ENCODE peak calls at places on chromosomes 7 and 10, in six cellular contexts. E is GM20000; L is GM04504; U is NCI-H187 treated with DMSO at 0.1 percent for 48 hours; Q is CD8-positive, alpha-beta memory T cell; D is neuronal stem cell. W is an unnamed sample.

GRCh38 chr10:52486840-52487611 is 172.9 kb downstream of the DKK1 start:
- DNase-seq in E (no peak), L (peak), U (no peak), Q (no peak), D (no peak), W (no peak)

GRCh38 chr10:133438711-133439273 is 14.4 kb upstream of the SPRN start:
- DNase-seq in E (peak), L (no peak), U (no peak), Q (no peak), D (no peak), W (peak)

GRCh38 chr7:107035446-107035845 is 9.1 kb upstream of the PRKAR2B start:
- DNase-seq in E (no peak), L (peak), U (no peak), Q (no peak), D (no peak), W (no peak)

GRCh38 chr7:68888971-68889385 is 709.3 kb upstream of the AUTS2 start:
- DNase-seq in E (no peak), L (no peak), U (no peak), Q (no peak), D (no peak), W (no peak)

GRCh38 chr10:77894058-77894457 is 32.5 kb downstream of the DLG5 start:
- DNase-seq in E (no peak), L (no peak), U (no peak), Q (no peak), D (no peak), W (no peak)

GRCh38 chr10:17383801-17384445 is 70.5 kb downstream of the ST8SIA6 start:
- DNase-seq in E (no peak), L (no peak), U (no peak), Q (no peak), D (no peak), W (no peak)

GRCh38 chr7:24573008-24573553 is at the start of gene PALS2:
- DNase-seq in E (peak), L (peak), U (no peak), Q (peak), D (peak), W (peak)

GRCh38 chr10:24762966-24763623 is 39.4 kb upstream of the ARHGAP21 start:
- DNase-seq in E (no peak), L (no peak), U (no peak), Q (no peak), D (no peak), W (no peak)

GRCh38 chr10:125023269-125023668 is 81.3 kb downstream of the ZRANB1 start:
- DNase-seq in E (no peak), L (no peak), U (no peak), Q (no peak), D (no peak), W (no peak)

GRCh38 chr10:79084972-79085597 is 16.3 kb downstream of the ZMIZ1 start:
- DNase-seq in E (no peak), L (no peak), U (no peak), Q (no peak), D (no peak), W (no peak)

GRCh38 chr7:24943096-24943948 is 36.7 kb downstream of the OSBPL3 start:
- DNase-seq in E (no peak), L (no peak), U (no peak), Q (no peak), D (no peak), W (no peak)

GRCh38 chr10:12709516-12709915 is 292.0 kb downstream of the CCDC3 start:
- DNase-seq in E (no peak), L (peak), U (no peak), Q (no peak), D (no peak), W (no peak)

GRCh38 chr10:34628174-34628802 is 186.8 kb downstream of the PARD3 start:
- DNase-seq in E (no peak), L (no peak), U (no peak), Q (no peak), D (no peak), W (no peak)

GRCh38 chr7:31893365-31893764 is 176.8 kb downstream of the PDE1C start:
- DNase-seq in E (no peak), L (no peak), U (no peak), Q (no peak), D (no peak), W (no peak)

GRCh38 chr10:118844731-118845573 is 90.2 kb upstream of the CACUL1 start:
- DNase-seq in E (no peak), L (no peak), U (no peak), Q (no peak), D (no peak), W (no peak)

GRCh38 chr10:82668266-82668665 is 793.3 kb downstream of the NRG3 start:
- DNase-seq in E (no peak), L (no peak), U (no peak), Q (no peak), D (no peak), W (no peak)

GRCh38 chr7:81715984-81716588 is 53.8 kb downstream of the HGF start:
- DNase-seq in E (no peak), L (no peak), U (no peak), Q (no peak), D (peak), W (no peak)

GRCh38 chr10:126917975-126918908 is 13.0 kb downstream of the DOCK1 start:
- DNase-seq in E (no peak), L (no peak), U (no peak), Q (no peak), D (no peak), W (no peak)

GRCh38 chr10:12394236-12395033 is 45.1 kb downstream of the CAMK1D start:
- DNase-seq in E (no peak), L (no peak), U (no peak), Q (no peak), D (no peak), W (no peak)

GRCh38 chr10:30798621-30799020 is 169.1 kb upstream of the LYZL2 start:
- DNase-seq in E (no peak), L (no peak), U (no peak), Q (no peak), D (no peak), W (no peak)

GRCh38 chr10:99593312-99593711 is 26.9 kb downstream of the SLC25A28 start:
- DNase-seq in E (no peak), L (no peak), U (no peak), Q (no peak), D (no peak), W (no peak)

GRCh38 chr10:106765355-106765754 is 399.2 kb downstream of the SORCS1 start:
- DNase-seq in E (no peak), L (no peak), U (no peak), Q (no peak), D (no peak), W (no peak)

GRCh38 chr7:121752706-121753105 is 120.3 kb upstream of the PTPRZ1 start:
- DNase-seq in E (peak), L (no peak), U (no peak), Q (no peak), D (no peak), W (no peak)

GRCh38 chr10:17427201-17427600 is 27.2 kb downstream of the ST8SIA6 start:
- DNase-seq in E (no peak), L (no peak), U (no peak), Q (no peak), D (no peak), W (no peak)

GRCh38 chr7:50632561-50633413 is 67.6 kb upstream of the DDC start:
- DNase-seq in E (peak), L (no peak), U (peak), Q (peak), D (no peak), W (peak)

GRCh38 chr10:123464428-123465323 is 201.5 kb upstream of the GPR26 start:
- DNase-seq in E (no peak), L (no peak), U (no peak), Q (no peak), D (no peak), W (no peak)

GRCh38 chr10:77591238-77591880 is 46.2 kb downstream of the KCNMA1 start:
- DNase-seq in E (no peak), L (no peak), U (no peak), Q (no peak), D (no peak), W (no peak)

GRCh38 chr7:24963218-24963617 is 16.8 kb downstream of the OSBPL3 start:
- DNase-seq in E (no peak), L (peak), U (no peak), Q (no peak), D (no peak), W (no peak)

GRCh38 chr10:9646201-9646600 is 1371.5 kb upstream of the CELF2 start:
- DNase-seq in E (no peak), L (no peak), U (no peak), Q (no peak), D (no peak), W (no peak)

GRCh38 chr10:56178210-56178609 is 182.8 kb downstream of the ZWINT start:
- DNase-seq in E (no peak), L (no peak), U (no peak), Q (no peak), D (no peak), W (no peak)

GRCh38 chr7:86991093-86991769 is 68.2 kb downstream of the ELAPOR2 start:
- DNase-seq in E (no peak), L (no peak), U (no peak), Q (no peak), D (no peak), W (no peak)

GRCh38 chr10:66925896-66926719 is at the start of gene LRRTM3:
- DNase-seq in E (peak), L (peak), U (no peak), Q (no peak), D (peak), W (peak)

GRCh38 chr7:104089622-104090021 is 100.2 kb upstream of the RELN start:
- DNase-seq in E (no peak), L (no peak), U (no peak), Q (no peak), D (peak), W (no peak)

GRCh38 chr7:125847055-125847454 is 917.4 kb upstream of the POT1 start:
- DNase-seq in E (no peak), L (no peak), U (no peak), Q (no peak), D (no peak), W (no peak)

GRCh38 chr7:65342723-65343629 is 30.7 kb upstream of the ZNF92 start:
- DNase-seq in E (no peak), L (no peak), U (no peak), Q (no peak), D (no peak), W (no peak)

GRCh38 chr7:40299097-40299496 is 164.3 kb downstream of the SUGCT start:
- DNase-seq in E (no peak), L (peak), U (no peak), Q (no peak), D (no peak), W (no peak)

GRCh38 chr10:127801302-127801701 is 64.3 kb downstream of the FOXI2 start:
- DNase-seq in E (no peak), L (no peak), U (no peak), Q (no peak), D (no peak), W (no peak)

GRCh38 chr10:13529714-13529973 is 830 bp upstream of the BEND7 start:
- DNase-seq in E (no peak), L (no peak), U (no peak), Q (no peak), D (no peak), W (no peak)

GRCh38 chr10:83848696-83849095 is 290.6 kb upstream of the GHITM start:
- DNase-seq in E (no peak), L (no peak), U (no peak), Q (no peak), D (no peak), W (no peak)

W was measured in GM13977.